ENCODE peak calls at places on chromosomes 11 and 22, in seven cellular contexts. B is astrocyte of the spinal cord; H is neural progenitor cell; L is aorta; D is CD8-positive, alpha-beta memory T cell; O is mammary epithelial cell; E is fibroblast of lung. K is an unnamed sample.

GRCh38 chr11:78037056-78037455 is 14.0 kb upstream of the KCTD14 start:
- DNase-seq in B (no peak), H (no peak), L (no peak), D (no peak), O (no peak), E (no peak), K (no peak)

GRCh38 chr22:27461470-27461869 is 340.1 kb downstream of the MN1 start:
- DNase-seq in B (peak), H (peak), L (peak), D (no peak), O (peak), E (peak), K (peak)

GRCh38 chr11:11845066-11845465 is 3.3 kb downstream of the USP47 start:
- DNase-seq in B (no peak), H (no peak), L (no peak), D (no peak), O (peak), E (no peak), K (no peak)

GRCh38 chr11:92750794-92751193 is 218.7 kb upstream of the MTNR1B start:
- DNase-seq in B (no peak), H (no peak), L (no peak), D (no peak), O (no peak), E (no peak), K (no peak)

GRCh38 chr11:62552931-62553838 is 6.6 kb upstream of the AHNAK start:
- DNase-seq in B (peak), H (peak), L (peak), D (peak), O (peak), E (peak), K (peak)

GRCh38 chr11:38718659-38719058 is 2120.6 kb upstream of the RAG2 start:
- DNase-seq in B (no peak), H (peak), L (no peak), D (no peak), O (no peak), E (no peak), K (no peak)

GRCh38 chr11:131511794-131512193 is 141.4 kb downstream of the NTM start:
- DNase-seq in B (no peak), H (peak), L (no peak), D (no peak), O (no peak), E (no peak), K (no peak)

GRCh38 chr11:1076061-1076665 is 1.5 kb downstream of the MUC2 start:
- DNase-seq in B (no peak), H (no peak), L (peak), D (no peak), O (no peak), E (no peak), K (no peak)

GRCh38 chr22:38211556-38211955 is 9.8 kb downstream of the MAFF start:
- DNase-seq in B (no peak), H (no peak), L (no peak), D (no peak), O (no peak), E (no peak), K (no peak)

GRCh38 chr11:12914401-12914912 is 94.7 kb upstream of the RASSF10 start:
- DNase-seq in B (peak), H (peak), L (peak), D (no peak), O (peak), E (peak), K (peak)

GRCh38 chr11:111978028-111978771 is 41.1 kb downstream of the DIXDC1 start:
- DNase-seq in B (peak), H (peak), L (peak), D (no peak), O (peak), E (peak), K (peak)

GRCh38 chr11:96607890-96608558 is 218.2 kb downstream of the JRKL start:
- DNase-seq in B (no peak), H (no peak), L (no peak), D (no peak), O (no peak), E (no peak), K (no peak)

GRCh38 chr22:22578702-22579424 is 19.8 kb upstream of the PRAME start:
- DNase-seq in B (peak), H (no peak), L (no peak), D (no peak), O (no peak), E (peak), K (no peak)

GRCh38 chr11:128520886-128521696 is 66.3 kb downstream of the ETS1 start:
- DNase-seq in B (peak), H (no peak), L (no peak), D (no peak), O (no peak), E (no peak), K (no peak)

GRCh38 chr11:86101941-86102407 is 33.1 kb upstream of the PICALM start:
- DNase-seq in B (no peak), H (no peak), L (no peak), D (no peak), O (peak), E (no peak), K (no peak)

GRCh38 chr11:93537022-93537421 is 6.2 kb downstream of the SMCO4 start:
- DNase-seq in B (no peak), H (no peak), L (peak), D (no peak), O (no peak), E (no peak), K (no peak)

GRCh38 chr11:35649984-35650383 is 12.6 kb upstream of the TRIM44 start:
- DNase-seq in B (peak), H (no peak), L (no peak), D (no peak), O (peak), E (peak), K (peak)

GRCh38 chr11:12273618-12273995 is 103.8 kb upstream of the PARVA start:
- DNase-seq in B (no peak), H (no peak), L (no peak), D (no peak), O (no peak), E (no peak), K (no peak)

GRCh38 chr11:46075168-46075567 is 46.1 kb downstream of the PHF21A start:
- DNase-seq in B (peak), H (no peak), L (no peak), D (no peak), O (peak), E (peak), K (no peak)

GRCh38 chr11:92225206-92225562 is 566 bp downstream of the FAT3 start:
- DNase-seq in B (no peak), H (peak), L (peak), D (no peak), O (peak), E (no peak), K (no peak)

GRCh38 chr22:40813912-40814315 is 5.2 kb downstream of the SLC25A17 start:
- DNase-seq in B (no peak), H (no peak), L (no peak), D (no peak), O (no peak), E (no peak), K (no peak)

GRCh38 chr11:102157219-102157618 is 47.0 kb downstream of the YAP1 start:
- DNase-seq in B (peak), H (peak), L (no peak), D (no peak), O (peak), E (peak), K (no peak)

DNA sequence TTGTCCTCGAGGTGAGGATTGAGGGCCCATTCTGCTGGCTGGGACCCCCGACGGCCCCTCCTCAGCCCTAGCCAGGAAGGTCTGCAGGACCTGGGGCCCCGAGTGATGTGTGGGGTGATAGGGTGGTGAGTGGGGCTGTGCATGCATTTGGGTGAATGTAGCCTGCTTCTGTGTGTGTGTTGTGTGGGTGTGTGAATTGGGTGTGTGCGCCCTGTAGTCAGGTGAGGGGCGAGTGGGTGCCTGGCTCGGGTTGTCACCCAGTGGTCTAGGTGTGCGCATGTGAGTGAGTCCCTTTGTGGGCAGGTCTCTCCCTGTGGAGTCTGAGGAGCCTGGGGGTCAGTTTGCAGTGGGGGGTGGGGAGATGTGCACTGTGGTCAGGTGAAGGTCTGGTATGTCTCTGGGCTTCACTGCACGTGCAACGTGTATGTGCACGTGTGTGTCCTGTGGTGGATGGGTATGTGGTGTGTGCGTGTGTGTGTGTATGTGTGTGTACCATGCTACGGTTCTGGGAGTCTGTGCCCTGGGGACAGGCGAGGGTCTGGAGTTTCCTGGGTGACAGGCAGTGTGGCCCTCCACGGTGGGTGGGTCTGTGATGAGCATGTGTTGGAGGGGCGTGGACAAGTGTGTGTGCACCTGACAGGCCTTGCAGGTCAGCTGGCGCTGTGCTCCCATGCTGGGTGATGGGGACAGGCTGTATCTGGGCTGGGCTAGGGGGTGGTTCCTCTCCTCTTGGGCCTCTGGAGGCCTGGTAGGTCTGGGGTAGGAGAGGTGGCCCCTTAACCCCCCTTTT is 1.0 kb downstream of the TMEM151A start:
- DNase-seq in B (no peak), H (no peak), L (no peak), D (no peak), O (no peak), E (no peak), K (no peak)
- H3K4me3 ChIP-seq in B (no peak), H (peak), L (no peak), D (no peak), O (no peak), E (no peak), K (no peak)

GRCh38 chr11:5930614-5931013 is 11.4 kb upstream of the OR56A3 start:
- DNase-seq in B (no peak), H (no peak), L (no peak), D (no peak), O (no peak), E (no peak), K (no peak)

GRCh38 chr11:5931061-5931460 is 11.0 kb upstream of the OR56A3 start:
- DNase-seq in B (no peak), H (no peak), L (no peak), D (no peak), O (no peak), E (no peak), K (no peak)

GRCh38 chr11:5932671-5933070 is 9.4 kb upstream of the OR56A3 start:
- DNase-seq in B (no peak), H (no peak), L (no peak), D (no peak), O (no peak), E (no peak), K (no peak)

GRCh38 chr11:5929984-5930383 is 12.1 kb upstream of the OR56A3 start:
- DNase-seq in B (no peak), H (no peak), L (no peak), D (no peak), O (no peak), E (no peak), K (no peak)

GRCh38 chr11:5933116-5933515 is 8.9 kb upstream of the OR56A3 start:
- DNase-seq in B (no peak), H (no peak), L (no peak), D (no peak), O (no peak), E (no peak), K (no peak)
- H3K4me3 ChIP-seq in B (no peak), H (no peak), L (no peak), D (no peak), O (no peak), E (no peak), K (no peak)

DNA sequence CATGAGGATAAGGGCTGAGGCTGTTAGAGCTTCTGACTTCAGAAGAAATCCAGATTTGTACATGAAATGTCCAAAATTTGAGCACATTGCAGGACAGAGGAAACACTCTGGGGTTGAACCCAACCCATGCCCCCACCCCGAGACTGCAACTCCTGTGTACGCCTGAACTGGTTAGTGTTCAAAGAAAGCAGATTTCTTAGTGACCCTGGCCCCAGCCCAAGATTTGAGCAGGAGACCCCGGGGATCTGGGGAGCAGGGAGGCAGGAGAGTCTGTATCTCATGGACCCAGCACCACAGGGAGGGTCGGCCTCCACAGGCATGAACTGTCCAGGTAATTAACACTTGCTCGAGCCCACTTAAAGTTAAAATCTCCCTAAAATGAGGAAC is 69.3 kb upstream of the WNT7B start:
- DNase-seq in B (no peak), H (no peak), L (peak), D (no peak), O (no peak), E (no peak), K (no peak)
- H3K4me3 ChIP-seq in B (no peak), H (no peak), L (no peak), D (no peak), O (no peak), E (peak), K (no peak)

DNA sequence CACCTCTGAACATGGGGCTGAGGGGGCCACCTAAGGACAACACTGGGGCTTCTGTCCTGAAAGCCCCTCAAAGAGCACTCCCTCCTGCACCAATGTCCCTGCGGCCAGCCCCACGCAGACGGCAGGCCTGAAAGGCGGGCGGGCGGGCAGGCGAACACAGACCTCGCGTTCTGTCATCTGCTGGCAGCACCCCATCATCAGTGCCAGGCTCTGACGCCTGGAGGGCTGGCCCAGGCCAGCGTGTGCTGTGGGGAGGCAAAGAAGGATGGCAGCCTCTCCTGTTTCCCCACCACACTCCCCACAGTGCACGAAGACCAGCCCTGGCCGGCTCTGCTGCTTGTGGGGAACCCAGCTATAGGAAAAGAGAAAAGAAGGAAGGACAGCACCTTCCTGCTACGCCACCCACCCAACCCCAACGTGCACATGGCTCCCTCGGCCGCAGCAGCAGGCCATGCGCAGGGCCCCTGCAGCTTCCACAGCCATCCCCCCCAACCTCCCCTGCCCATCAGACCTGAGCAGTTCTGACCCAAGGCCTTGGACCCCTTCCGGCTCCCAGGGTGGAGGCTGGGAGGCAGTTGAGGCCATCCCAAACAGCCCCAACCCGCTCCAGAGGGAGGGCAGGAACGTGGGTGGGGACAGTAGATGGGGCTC is 3.5 kb downstream of the SBF1 start:
- DNase-seq in B (no peak), H (no peak), L (no peak), D (no peak), O (no peak), E (no peak), K (no peak)
- H3K4me3 ChIP-seq in B (no peak), H (no peak), L (no peak), D (peak), O (no peak), E (no peak), K (no peak)

GRCh38 chr11:69554849-69555248 is 73.4 kb downstream of the LINC01488 start:
- DNase-seq in B (no peak), H (no peak), L (peak), D (no peak), O (no peak), E (no peak), K (no peak)
- H3K4me3 ChIP-seq in B (no peak), H (no peak), L (no peak), D (no peak), O (no peak), E (no peak), K (no peak)

DNA sequence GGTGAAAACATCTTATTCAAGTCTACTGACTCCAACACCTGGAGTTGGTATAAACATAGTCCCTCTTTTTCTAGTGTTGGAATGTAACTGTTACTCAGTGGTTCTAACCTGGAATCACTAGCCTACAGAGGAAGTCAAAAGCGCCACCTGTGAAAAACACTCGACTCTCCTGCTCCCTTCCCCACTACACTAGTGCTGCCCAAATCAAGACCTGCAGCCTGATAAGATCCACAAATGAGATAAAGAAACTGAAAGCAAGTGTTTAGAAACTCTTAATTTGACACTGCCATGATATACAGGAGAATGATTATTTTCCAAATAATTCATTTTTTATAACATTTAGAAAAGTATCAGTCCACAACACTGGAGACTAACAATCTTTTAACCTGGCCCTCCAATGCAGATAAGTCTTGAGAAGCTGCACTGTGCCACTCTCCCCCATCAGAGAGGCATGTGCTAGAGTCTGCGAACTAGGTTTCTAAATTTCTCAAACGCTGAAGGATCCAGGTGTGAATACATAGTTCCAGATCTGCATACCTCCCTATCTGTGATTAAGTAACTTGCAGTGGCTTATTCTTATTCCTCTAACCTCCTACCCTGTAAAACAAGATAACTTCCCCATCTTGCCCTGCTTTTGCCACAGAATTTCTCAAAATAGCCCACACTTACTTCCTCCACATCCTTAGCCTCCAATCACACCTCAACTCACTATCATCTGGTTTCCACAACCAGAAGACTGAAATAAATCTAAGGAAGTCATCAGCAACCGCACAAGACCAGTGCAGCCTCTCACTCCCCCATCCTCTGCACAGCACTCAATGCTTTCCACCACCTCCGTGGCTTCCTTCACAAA is 88.1 kb downstream of the RRAS2 start:
- DNase-seq in B (no peak), H (no peak), L (no peak), D (peak), O (no peak), E (no peak), K (no peak)
- H3K4me3 ChIP-seq in B (no peak), H (no peak), L (no peak), D (peak), O (no peak), E (no peak), K (no peak)

GRCh38 chr22:44523981-44524759 is 26.1 kb upstream of the RTL6 start:
- DNase-seq in B (peak), H (no peak), L (no peak), D (no peak), O (no peak), E (peak), K (peak)
- H3K4me3 ChIP-seq in B (no peak), H (no peak), L (no peak), D (no peak), O (no peak), E (peak), K (no peak)

DNA sequence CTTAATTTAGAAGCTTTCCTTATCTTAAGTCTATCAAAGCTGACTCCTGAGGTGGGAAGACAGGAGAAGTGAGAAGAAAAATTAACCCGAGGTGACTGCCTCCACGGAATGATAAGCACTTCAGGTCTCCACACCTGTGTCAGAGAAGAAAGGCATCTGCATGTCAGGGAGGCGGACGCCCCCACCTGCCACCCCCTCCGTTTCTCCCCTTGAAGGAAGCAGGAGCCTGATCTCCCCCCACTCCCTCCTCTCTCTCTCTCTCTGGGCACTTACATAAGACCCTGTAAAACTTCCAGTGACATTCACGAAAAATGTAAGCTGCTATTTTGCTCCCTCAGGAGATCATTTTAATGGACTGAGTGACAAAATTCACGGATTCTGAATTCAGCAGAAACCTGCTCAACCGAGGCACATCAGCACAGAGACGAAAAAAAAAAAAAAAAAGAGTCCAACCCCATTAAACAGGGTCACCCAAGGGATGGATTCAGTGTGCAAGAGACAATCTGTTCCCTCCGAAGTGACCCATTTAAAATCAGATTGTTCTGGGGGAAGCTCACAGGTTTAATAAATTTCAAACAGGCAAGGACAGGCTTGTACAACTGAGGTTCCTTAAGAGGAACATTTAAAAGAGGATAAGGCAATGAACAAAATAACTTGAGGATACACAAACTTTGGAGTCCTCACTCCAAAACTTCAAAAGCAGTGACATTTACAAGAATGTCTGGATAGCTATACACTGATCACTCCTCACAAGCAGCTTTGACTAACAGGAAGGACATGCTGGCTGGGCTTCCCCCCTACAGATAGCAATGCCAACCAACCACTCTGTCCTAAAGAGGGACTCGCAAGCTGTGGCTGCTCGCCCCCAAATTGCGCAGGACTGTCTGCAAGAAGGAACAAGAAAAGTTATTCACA is 1.3 kb downstream of the LARGE1 start:
- DNase-seq in B (no peak), H (no peak), L (no peak), D (no peak), O (no peak), E (peak), K (no peak)
- H3K4me3 ChIP-seq in B (peak), H (peak), L (peak), D (no peak), O (peak), E (peak), K (peak)

GRCh38 chr11:60924110-60924905 is at the start of gene TMEM132A:
- DNase-seq in B (peak), H (peak), L (peak), D (no peak), O (peak), E (peak), K (no peak)
- H3K4me3 ChIP-seq in B (peak), H (peak), L (peak), D (no peak), O (peak), E (peak), K (peak)

K was measured in AG09309.